ENCODE peak calls at places on chromosomes 16 and 17, in six cellular contexts. G, A, T, I, C and F are unnamed samples. For H3K9me2, the result is how much of the 10 kb centered on the place peaks cover.

GRCh38 chr16:3101841-3102470 is 2.9 kb upstream of the ZSCAN10 start:
- DNase-seq in A (no peak), C (no peak), T (peak), I (no peak), G (no peak), F (peak)

GRCh38 chr17:63552211-63552610 is 1.9 kb downstream of the DCAF7 start:
- DNase-seq in I (no peak), C (no peak), A (no peak), T (no peak), G (no peak), F (no peak)

GRCh38 chr16:19179890-19180490 is 11.9 kb downstream of the SYT17 start:
- DNase-seq in G (peak), T (peak), C (peak), I (peak), A (no peak), F (peak)

GRCh38 chr16:56933828-56934598 is 2.1 kb downstream of the HERPUD1 start:
- DNase-seq in C (no peak), G (no peak), I (no peak), A (no peak), T (no peak), F (no peak)

GRCh38 chr17:74448774-74449173 is 16.9 kb downstream of the GPRC5C start:
- DNase-seq in A (no peak), I (no peak), G (no peak), C (no peak), T (no peak), F (no peak)

GRCh38 chr17:76296186-76296585 is 11.9 kb downstream of the QRICH2 start:
- DNase-seq in I (no peak), A (no peak), T (no peak), G (no peak), C (no peak), F (no peak)

GRCh38 chr17:48048321-48049140 is at the start of gene NFE2L1:
- DNase-seq in G (peak), T (peak), C (peak), A (peak), I (peak), F (peak)

GRCh38 chr17:40112718-40113109 is 9.1 kb upstream of the MSL1 start:
- DNase-seq in T (no peak), G (no peak), I (no peak), A (no peak), C (no peak), F (no peak)

GRCh38 chr16:73006021-73006420 is 41.9 kb downstream of the ZFHX3 start:
- DNase-seq in A (no peak), T (no peak), I (no peak), C (no peak), G (no peak), F (no peak)

GRCh38 chr16:85055503-85056210 is 28.1 kb downstream of the KIAA0513 start:
- DNase-seq in I (no peak), T (no peak), C (peak), G (peak), A (peak), F (peak)

GRCh38 chr17:27462714-27463113 is 6.5 kb downstream of the KSR1 start:
- DNase-seq in I (no peak), A (no peak), T (no peak), G (no peak), C (no peak), F (no peak)

GRCh38 chr17:8109669-8110455 is 8.5 kb downstream of the ALOXE3 start:
- DNase-seq in T (peak), A (peak), G (peak), C (peak), I (no peak), F (peak)

GRCh38 chr16:88393034-88393433 is 10.3 kb downstream of the ZNF469 start:
- DNase-seq in T (no peak), I (no peak), C (peak), A (no peak), G (no peak), F (no peak)

GRCh38 chr16:8474576-8474975 is 115.7 kb downstream of the TMEM114 start:
- DNase-seq in I (no peak), G (peak), C (no peak), A (no peak), T (no peak), F (no peak)

GRCh38 chr17:73255671-73256181 is 6.0 kb downstream of the CPSF4L start:
- DNase-seq in C (peak), T (peak), A (peak), I (peak), G (peak), F (peak)

GRCh38 chr16:51119576-51120288 is 31.3 kb downstream of the SALL1 start:
- DNase-seq in C (no peak), A (no peak), I (no peak), T (no peak), G (no peak), F (no peak)

GRCh38 chr17:50618941-50619340 is 15.7 kb upstream of the ABCC3 start:
- DNase-seq in I (no peak), T (no peak), G (no peak), C (no peak), A (no peak), F (no peak)

GRCh38 chr17:45428954-45429337 is 3.7 kb downstream of the ARHGAP27 start:
- DNase-seq in C (no peak), G (no peak), T (peak), I (no peak), A (no peak), F (peak)

GRCh38 chr17:28216032-28216431 is 103.0 kb upstream of the TMEM97 start:
- DNase-seq in C (no peak), I (no peak), T (no peak), G (no peak), A (no peak), F (no peak)

GRCh38 chr17:76405607-76405966 is 21.2 kb downstream of the SPHK1 start:
- DNase-seq in T (no peak), G (no peak), I (no peak), C (no peak), A (no peak), F (no peak)

GRCh38 chr16:49473131-49473530 is 99.5 kb downstream of the C16orf78 start:
- DNase-seq in I (no peak), T (no peak), G (no peak), A (no peak), C (no peak), F (no peak)

GRCh38 chr16:57067347-57067746 is 25.0 kb upstream of the CPNE2 start:
- DNase-seq in T (no peak), G (no peak), A (no peak), C (no peak), I (no peak), F (no peak)

GRCh38 chr16:86048221-86048620 is 149.3 kb downstream of the IRF8 start:
- DNase-seq in G (no peak), A (no peak), T (no peak), I (no peak), C (no peak), F (no peak)

GRCh38 chr17:6124856-6125255 is 54.7 kb downstream of the WSCD1 start:
- DNase-seq in G (no peak), A (no peak), T (no peak), C (no peak), I (no peak), F (no peak)

GRCh38 chr16:17229766-17230165 is 241.0 kb downstream of the XYLT1 start:
- DNase-seq in T (no peak), G (no peak), C (no peak), I (no peak), A (no peak), F (no peak)

GRCh38 chr17:6713130-6713917 is at the start of gene SLC13A5:
- DNase-seq in I (no peak), G (peak), T (peak), C (peak), A (no peak), F (no peak)

GRCh38 chr17:80124351-80124981 is 22.5 kb downstream of the EIF4A3 start:
- DNase-seq in T (peak), A (no peak), C (peak), I (peak), G (peak), F (no peak)
- TF ChIP-seq CTCF in T (peak), A (peak), C (peak), I (peak), G (peak), F (peak)

GRCh38 chr17:9661027-9661426 is 15.7 kb downstream of the USP43 start:
- DNase-seq in T (no peak), I (no peak), A (no peak), G (no peak), C (no peak), F (no peak)

GRCh38 chr17:9658593-9659211 is 13.4 kb downstream of the USP43 start:
- DNase-seq in G (no peak), T (no peak), A (no peak), I (no peak), C (no peak), F (no peak)
- H3K9me2 ChIP-seq in G (under half), T (under half), A (under half), I (under half), C (under half), F (under half)

DNA sequence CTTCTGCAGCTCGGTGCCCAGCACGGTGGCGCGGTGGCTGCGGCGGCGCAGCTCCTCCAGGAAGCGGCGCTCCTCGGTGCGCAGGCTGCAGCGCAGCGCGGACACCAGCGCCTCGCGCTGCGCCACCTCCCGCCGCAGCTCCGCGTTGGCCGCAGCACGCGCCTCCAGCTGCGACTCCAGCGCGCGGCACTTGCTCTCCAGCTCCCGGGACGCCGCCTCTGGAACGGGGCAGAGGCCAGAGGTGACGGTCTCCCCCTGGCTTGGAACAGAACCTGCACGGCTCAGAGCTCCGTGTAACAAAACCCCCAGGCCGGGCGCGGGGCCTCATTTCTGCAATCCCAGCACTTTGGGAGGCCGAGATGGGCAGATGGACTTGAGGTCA is 13.2 kb upstream of the CLUH start:
- DNase-seq in C (no peak), T (peak), G (no peak), A (no peak), I (no peak), F (no peak)
- H3K4me2 ChIP-seq in C (no peak), T (peak), G (no peak), A (no peak), I (peak), F (no peak)

GRCh38 chr17:17062356-17062755 is 20.1 kb downstream of the MPRIP start:
- DNase-seq in I (no peak), G (no peak), T (no peak), A (no peak), C (no peak), F (no peak)
- TF ChIP-seq CTCF in I (no peak), G (no peak), T (no peak), A (no peak), C (no peak), F (no peak)

GRCh38 chr17:58294034-58294433 is 13.3 kb upstream of the MPO start:
- DNase-seq in A (no peak), I (no peak), T (no peak), C (no peak), G (no peak), F (no peak)
- H3K9me2 ChIP-seq in A (under half), I (under half), T (under half), C (under half), G (under half), F (under half)

DNA sequence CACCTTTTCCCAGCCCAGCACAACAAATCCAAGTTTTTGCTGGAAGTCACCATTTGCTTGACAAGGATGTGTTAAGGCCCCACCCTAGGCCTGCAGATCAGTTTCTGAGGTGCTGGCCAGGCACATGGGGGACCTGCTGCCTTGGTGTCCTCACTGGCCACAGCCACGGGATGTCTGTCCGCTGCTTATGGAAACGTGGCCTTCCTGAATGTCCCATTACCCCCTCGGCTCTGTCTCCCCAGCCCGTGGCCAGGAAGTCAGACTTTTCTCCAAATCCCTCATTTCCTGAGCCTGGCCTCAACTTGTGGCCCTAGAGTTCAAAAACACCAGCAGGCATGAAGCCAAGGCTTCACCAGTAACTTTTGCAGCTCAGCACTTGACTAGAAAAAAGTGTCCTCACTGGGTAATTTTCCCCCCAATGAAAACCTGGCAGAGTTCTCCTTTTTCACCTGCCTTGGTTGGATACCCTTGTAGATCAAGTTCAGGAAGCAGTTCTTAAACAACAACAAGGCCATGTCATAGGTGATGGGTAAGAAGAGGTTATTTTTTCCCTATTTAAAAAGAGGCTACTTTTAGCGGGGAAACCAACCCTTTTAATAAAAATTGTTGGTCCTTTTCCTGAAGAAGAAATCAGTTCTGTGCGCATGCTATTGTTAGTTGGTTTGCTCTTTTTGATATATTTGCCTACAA is 80.8 kb downstream of the SOCS1 start:
- DNase-seq in I (no peak), T (no peak), A (no peak), C (no peak), G (no peak), F (no peak)
- H3K4me2 ChIP-seq in I (no peak), T (no peak), A (no peak), C (no peak), G (no peak), F (no peak)

DNA sequence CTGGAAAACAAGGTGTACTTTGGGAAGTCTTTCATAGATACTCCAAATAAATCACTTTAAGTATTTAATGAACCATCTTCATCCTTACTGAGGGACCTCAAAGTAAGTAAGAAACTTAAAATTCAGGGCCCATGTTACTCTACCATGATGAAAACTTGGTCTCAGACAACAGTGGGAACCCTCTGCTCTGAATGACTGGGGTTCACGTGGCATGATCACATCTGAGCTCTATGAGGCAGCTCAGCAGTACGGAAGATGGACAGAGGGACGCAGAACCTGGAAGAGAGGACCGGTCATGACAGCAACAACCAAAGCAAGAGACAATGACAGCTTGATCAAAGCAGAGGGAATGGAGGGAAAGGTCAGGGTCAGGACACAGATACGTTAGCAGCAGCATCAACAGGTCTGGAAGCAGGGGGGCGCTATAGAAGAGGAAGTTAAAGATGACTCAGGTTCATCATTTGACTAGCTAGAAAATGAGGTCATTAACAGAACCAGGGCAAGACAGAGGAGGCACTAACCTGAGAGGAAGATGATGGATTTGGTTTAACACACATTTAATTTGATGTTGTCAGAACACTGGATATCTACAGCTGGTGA is 9.5 kb downstream of the XPO6 start:
- DNase-seq in C (no peak), G (no peak), I (no peak), A (no peak), T (peak), F (no peak)
- TF ChIP-seq CTCF in C (no peak), G (peak), I (no peak), A (no peak), T (peak), F (peak)

GRCh38 chr17:81132770-81133723 is 32.3 kb upstream of the PVALEF start:
- DNase-seq in C (peak), T (no peak), A (no peak), I (no peak), G (no peak), F (no peak)
- H3K9me2 ChIP-seq in C (under half), T (under half), A (under half), I (under half), G (under half), F (under half)

GRCh38 chr17:61326330-61326729 is 73.3 kb upstream of the TBX2 start:
- DNase-seq in C (no peak), G (no peak), I (no peak), T (no peak), A (no peak), F (no peak)
- H3K4me2 ChIP-seq in C (no peak), G (peak), I (no peak), T (no peak), A (no peak), F (no peak)